ENCODE peak calls at places on chromosome 18, in four cellular contexts. One of them, this sample, is unnamed. For H3K9me3 and H3K36me3, the result is how much of the 10 kb centered on the place peaks cover.

GRCh38 chr18:31206064-31206463 is 43.4 kb upstream of the DSC1 start:
- DNase-seq in gastrocnemius medialis: no peak
- DNase-seq in heart left ventricle: no peak
- DNase-seq in HCT116: no peak
- DNase-seq in this sample: no peak

GRCh38 chr18:715626-716025 is 3.2 kb upstream of the ENOSF1 start:
- DNase-seq in HCT116: no peak
- DNase-seq in heart left ventricle: no peak
- DNase-seq in gastrocnemius medialis: no peak
- DNase-seq in this sample: peak

GRCh38 chr18:49846263-49846662 is 32.9 kb upstream of the ACAA2 start:
- DNase-seq in HCT116: no peak
- DNase-seq in heart left ventricle: no peak
- DNase-seq in gastrocnemius medialis: no peak
- DNase-seq in this sample: peak

GRCh38 chr18:24514439-24514838 is 54.0 kb downstream of the HRH4 start:
- DNase-seq in heart left ventricle: no peak
- DNase-seq in HCT116: peak
- DNase-seq in gastrocnemius medialis: no peak
- DNase-seq in this sample: peak

GRCh38 chr18:58865714-58866113 is 1.0 kb downstream of the ZNF532 start:
- DNase-seq in HCT116: no peak
- DNase-seq in heart left ventricle: no peak
- DNase-seq in gastrocnemius medialis: no peak
- DNase-seq in this sample: no peak

GRCh38 chr18:68429809-68430208 is 285.1 kb downstream of the TMX3 start:
- DNase-seq in heart left ventricle: no peak
- DNase-seq in HCT116: no peak
- DNase-seq in gastrocnemius medialis: no peak
- DNase-seq in this sample: no peak

GRCh38 chr18:49931760-49932159 is 118.4 kb upstream of the ACAA2 start:
- DNase-seq in gastrocnemius medialis: no peak
- DNase-seq in heart left ventricle: no peak
- DNase-seq in HCT116: no peak
- DNase-seq in this sample: no peak

GRCh38 chr18:10559566-10560456 is 34.0 kb downstream of the NAPG start:
- DNase-seq in gastrocnemius medialis: no peak
- DNase-seq in HCT116: no peak
- DNase-seq in heart left ventricle: no peak
- DNase-seq in this sample: no peak

GRCh38 chr18:9404565-9405060 is 70.0 kb downstream of the TWSG1 start:
- DNase-seq in heart left ventricle: no peak
- DNase-seq in HCT116: no peak
- DNase-seq in gastrocnemius medialis: no peak
- DNase-seq in this sample: no peak

GRCh38 chr18:7987284-7987976 is 420.3 kb downstream of the PTPRM start:
- DNase-seq in gastrocnemius medialis: no peak
- DNase-seq in heart left ventricle: no peak
- DNase-seq in HCT116: no peak
- DNase-seq in this sample: peak

GRCh38 chr18:62637403-62637802 is 77.9 kb upstream of the PHLPP1 start:
- DNase-seq in HCT116: no peak
- DNase-seq in heart left ventricle: no peak
- DNase-seq in gastrocnemius medialis: no peak
- DNase-seq in this sample: no peak

GRCh38 chr18:35306588-35307250 is 16.7 kb upstream of the ZSCAN30 start:
- DNase-seq in heart left ventricle: no peak
- DNase-seq in gastrocnemius medialis: no peak
- DNase-seq in HCT116: no peak
- DNase-seq in this sample: no peak

DNA sequence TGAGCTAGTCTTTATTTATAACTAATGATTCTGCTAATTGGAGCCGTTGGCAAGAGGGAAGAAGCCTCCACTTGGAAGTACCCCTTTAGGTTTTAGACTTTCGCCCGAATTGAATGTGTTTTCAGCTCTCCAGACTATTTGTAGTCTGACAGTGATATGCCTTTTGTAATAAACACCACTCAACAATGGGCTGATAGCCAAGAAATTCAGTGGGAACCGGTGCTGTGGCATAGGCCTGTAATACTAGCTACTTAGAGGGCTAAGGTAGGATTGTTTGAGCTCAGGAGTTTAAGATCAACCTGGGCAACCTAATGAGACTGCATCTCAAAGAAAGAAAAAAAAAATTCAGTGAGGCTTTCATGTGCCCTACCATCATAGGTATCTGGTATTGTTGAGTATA is 13.6 kb upstream of the ZSCAN30 start:
- DNase-seq in heart left ventricle: no peak
- DNase-seq in HCT116: no peak
- DNase-seq in gastrocnemius medialis: no peak
- DNase-seq in this sample: no peak
- H3K9me3 ChIP-seq in heart left ventricle: half or more
- H3K9me3 ChIP-seq in HCT116: under half
- H3K9me3 ChIP-seq in gastrocnemius medialis: under half
- H3K9me3 ChIP-seq in this sample: half or more

GRCh38 chr18:22987547-22988182 is 54.5 kb downstream of the RBBP8 start:
- DNase-seq in gastrocnemius medialis: no peak
- DNase-seq in heart left ventricle: no peak
- DNase-seq in HCT116: no peak
- DNase-seq in this sample: no peak
- H3K36me3 ChIP-seq in gastrocnemius medialis: under half
- H3K36me3 ChIP-seq in heart left ventricle: under half
- H3K36me3 ChIP-seq in HCT116: under half
- H3K36me3 ChIP-seq in this sample: under half

GRCh38 chr18:6323319-6323889 is 91.3 kb downstream of the L3MBTL4 start:
- DNase-seq in heart left ventricle: no peak
- DNase-seq in gastrocnemius medialis: no peak
- DNase-seq in HCT116: no peak
- DNase-seq in this sample: no peak
- H3K9me3 ChIP-seq in heart left ventricle: half or more
- H3K9me3 ChIP-seq in gastrocnemius medialis: under half
- H3K9me3 ChIP-seq in HCT116: under half
- H3K9me3 ChIP-seq in this sample: under half

GRCh38 chr18:45945669-45946068 is 21.5 kb downstream of the EPG5 start:
- DNase-seq in heart left ventricle: no peak
- DNase-seq in gastrocnemius medialis: no peak
- DNase-seq in HCT116: no peak
- DNase-seq in this sample: no peak

GRCh38 chr18:45954070-45954712 is 12.9 kb downstream of the EPG5 start:
- DNase-seq in HCT116: peak
- DNase-seq in heart left ventricle: no peak
- DNase-seq in gastrocnemius medialis: no peak
- DNase-seq in this sample: peak

GRCh38 chr18:45957100-45957499 is 10.0 kb downstream of the EPG5 start:
- DNase-seq in gastrocnemius medialis: no peak
- DNase-seq in heart left ventricle: no peak
- DNase-seq in HCT116: no peak
- DNase-seq in this sample: peak

DNA sequence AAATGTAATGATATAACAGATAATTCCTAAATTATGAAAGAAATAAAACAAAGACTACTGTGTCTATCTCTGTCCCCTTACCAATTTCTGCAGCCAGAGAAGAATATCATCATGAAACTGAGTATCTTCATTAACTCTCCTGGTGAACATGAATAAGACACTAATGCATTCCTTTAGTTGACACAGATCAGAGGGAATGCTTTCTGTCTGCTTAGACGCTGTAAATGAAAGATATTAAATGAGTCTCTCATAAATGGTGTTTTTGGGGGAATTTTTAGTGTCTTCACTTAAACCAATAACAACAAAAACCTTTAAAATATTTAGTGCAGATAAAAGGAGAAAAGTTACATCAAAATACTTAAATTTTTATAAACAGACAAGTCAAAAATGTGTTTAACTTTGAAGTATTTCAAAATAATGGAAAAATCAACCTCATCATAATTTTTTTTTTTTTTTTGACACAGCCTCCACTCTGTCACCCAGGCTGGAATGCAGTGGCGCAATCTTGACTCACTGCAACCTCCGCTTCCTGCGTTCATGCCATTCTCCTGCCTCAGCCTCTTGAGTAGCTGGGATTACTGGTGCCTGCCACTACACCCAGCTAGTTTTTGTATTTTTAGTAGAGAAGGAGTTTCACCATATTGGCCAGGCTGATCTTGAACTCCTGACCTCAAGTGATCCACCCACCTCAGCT is 16.0 kb downstream of the EPG5 start:
- DNase-seq in gastrocnemius medialis: peak
- DNase-seq in HCT116: peak
- DNase-seq in heart left ventricle: no peak
- DNase-seq in this sample: peak
- H3K36me3 ChIP-seq in gastrocnemius medialis: under half
- H3K36me3 ChIP-seq in HCT116: under half
- H3K36me3 ChIP-seq in heart left ventricle: half or more
- H3K36me3 ChIP-seq in this sample: half or more

DNA sequence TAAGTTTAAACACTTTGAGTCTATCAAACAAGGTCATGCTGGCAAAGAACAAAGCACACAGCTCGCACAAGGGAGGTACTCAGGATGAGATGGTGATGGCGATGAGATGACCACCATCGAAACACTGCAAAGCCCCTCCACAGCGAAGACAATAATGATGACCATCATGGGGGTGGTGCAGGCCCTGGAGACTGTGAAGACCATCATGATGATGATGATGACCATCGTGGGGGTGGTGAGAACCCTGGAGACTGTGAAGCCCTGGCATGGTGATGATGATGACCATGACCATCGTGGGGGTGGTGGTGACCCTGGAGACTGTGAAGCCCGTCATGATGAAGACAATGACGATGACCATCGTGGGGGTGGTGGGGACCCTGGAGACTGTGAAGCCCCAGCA is 81.6 kb upstream of the SALL3 start:
- DNase-seq in heart left ventricle: no peak
- DNase-seq in gastrocnemius medialis: no peak
- DNase-seq in HCT116: no peak
- DNase-seq in this sample: no peak
- H3K9me3 ChIP-seq in heart left ventricle: under half
- H3K9me3 ChIP-seq in gastrocnemius medialis: under half
- H3K9me3 ChIP-seq in HCT116: under half
- H3K9me3 ChIP-seq in this sample: under half

This sample was measured in MG63.